ENCODE peak calls at places on chromosomes 7 and 10, in four cellular contexts. K is colonic mucosa, M is transverse colon, O is AG04450. N is an unnamed sample.

GRCh38 chr10:45235823-45236222 is 79.6 kb downstream of the OR13A1 start:
- DNase-seq in K (no peak), M (no peak), O (no peak), N (no peak)

GRCh38 chr10:116292493-116292892 is 19.5 kb upstream of the GFRA1 start:
- DNase-seq in M (no peak), O (no peak), K (no peak), N (no peak)

GRCh38 chr10:114635101-114635500 is 23.0 kb downstream of the ABLIM1 start:
- DNase-seq in K (no peak), M (no peak), O (no peak), N (no peak)

GRCh38 chr10:128934492-128934891 is 532.5 kb upstream of the MGMT start:
- DNase-seq in K (no peak), M (no peak), O (no peak), N (no peak)

GRCh38 chr7:24717247-24717622 is 40.0 kb downstream of the GSDME start:
- DNase-seq in O (no peak), K (no peak), M (no peak), N (no peak)

GRCh38 chr7:67105382-67105781 is 108.7 kb downstream of the TYW1 start:
- DNase-seq in O (no peak), K (no peak), M (no peak), N (no peak)

GRCh38 chr7:97298561-97298960 is 181.1 kb downstream of the SDHAF3 start:
- DNase-seq in M (no peak), K (no peak), O (no peak), N (no peak)

GRCh38 chr7:84123903-84124573 is 70.6 kb downstream of the SEMA3A start:
- DNase-seq in M (no peak), K (no peak), O (no peak), N (no peak)

GRCh38 chr10:27440021-27440420 is 64.1 kb upstream of the RAB18 start:
- DNase-seq in M (no peak), K (no peak), O (no peak), N (no peak)

GRCh38 chr10:62818426-62819011 is 2.4 kb upstream of the EGR2 start:
- DNase-seq in K (peak; percentile 29), O (no peak), M (peak; percentile 26), N (no peak)

GRCh38 chr10:126088144-126088543 is 191.8 kb downstream of the FANK1 start:
- DNase-seq in O (no peak), K (no peak), M (no peak), N (no peak)

GRCh38 chr7:44177570-44178131 is 11.6 kb downstream of the GCK start:
- DNase-seq in O (no peak), K (no peak), M (no peak), N (peak; percentile 33)

GRCh38 chr7:41280491-41280890 is 422.4 kb downstream of the INHBA start:
- DNase-seq in O (no peak), K (no peak), M (no peak), N (no peak)

GRCh38 chr7:12732428-12732827 is 45.0 kb downstream of the ARL4A start:
- DNase-seq in K (no peak), M (no peak), O (no peak), N (no peak)

GRCh38 chr10:71783917-71784678 is 10.8 kb upstream of the VSIR start:
- DNase-seq in O (no peak), K (no peak), M (no peak), N (no peak)

GRCh38 chr10:112548535-112549276 is 101.7 kb downstream of the VTI1A start:
- DNase-seq in K (no peak), M (no peak), O (no peak), N (no peak)

GRCh38 chr7:100603697-100604077 is 1.5 kb downstream of the PCOLCE start:
- DNase-seq in K (peak; percentile 27), O (no peak), M (no peak), N (no peak)

GRCh38 chr7:130420943-130421578 is 19.8 kb downstream of the CEP41 start:
- DNase-seq in K (no peak), M (no peak), O (no peak), N (no peak)

GRCh38 chr7:1692500-1693418 is 22.7 kb downstream of the ELFN1 start:
- DNase-seq in O (no peak), M (no peak), K (no peak), N (no peak)

DNA sequence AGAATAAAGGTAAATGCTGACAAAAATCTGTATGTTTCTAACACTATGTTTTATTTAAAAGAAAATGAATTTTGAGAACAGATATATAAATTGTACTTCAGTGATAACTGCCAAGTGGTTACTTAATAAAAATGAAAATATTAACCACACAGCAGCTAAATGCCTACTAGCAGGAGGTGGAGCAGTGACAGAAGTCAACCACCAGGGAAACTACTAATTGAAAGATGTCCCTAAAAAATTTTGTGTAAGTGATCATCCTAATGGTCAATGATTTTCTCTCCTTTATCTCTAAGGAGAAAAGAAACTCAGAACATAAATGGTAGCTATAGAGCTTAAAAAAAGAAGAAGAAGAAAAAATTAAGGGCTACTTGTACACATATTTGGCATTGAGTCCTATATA is 22.9 kb downstream of the WNT16 start:
- DNase-seq in O (no peak), M (no peak), K (no peak), N (no peak)
- TF ChIP-seq CTCF in O (no peak), M (no peak), K (no peak), N (no peak)

DNA sequence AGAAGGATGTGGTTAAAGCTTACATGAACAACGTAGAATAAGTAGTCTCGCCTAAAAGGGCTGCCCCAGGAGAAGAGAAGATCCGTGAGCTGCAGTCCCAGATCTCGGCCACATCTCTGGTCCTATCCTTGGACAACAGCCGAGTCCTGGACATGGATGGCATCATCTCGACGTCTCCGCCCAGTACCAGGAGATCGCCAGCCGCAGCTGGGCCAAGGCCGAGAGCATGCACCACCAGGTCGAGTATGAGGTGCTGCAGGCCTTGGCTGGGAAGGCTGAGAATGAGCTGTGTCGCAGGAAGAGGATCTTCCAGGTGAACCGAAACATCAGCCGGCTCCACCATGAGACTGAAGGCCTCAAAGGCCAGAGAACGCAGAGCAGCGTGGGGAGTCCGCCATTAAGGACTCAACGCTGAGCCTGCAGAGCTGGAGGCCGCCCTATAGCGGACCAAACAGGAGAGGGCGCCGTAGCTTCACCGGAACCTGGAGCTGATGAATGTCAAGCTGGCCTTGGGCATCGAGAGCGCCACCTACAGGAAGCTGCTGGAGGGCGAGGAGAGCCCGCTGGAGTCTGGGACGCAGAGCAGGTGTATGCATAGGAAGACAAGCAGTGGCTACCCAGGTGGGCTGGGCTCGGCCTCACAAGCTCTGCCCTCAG is 22.2 kb downstream of the LIPK start:
- DNase-seq in O (no peak), K (peak; percentile 27), M (peak; percentile 11), N (no peak)
- TF ChIP-seq CTCF in O (peak; percentile 2), K (no peak), M (no peak), N (peak; percentile 3)

GRCh38 chr10:118835682-118836326 is 81.0 kb upstream of the CACUL1 start:
- DNase-seq in K (peak; percentile 57), O (no peak), M (peak; percentile 67), N (peak; percentile 5)
- TF ChIP-seq CTCF in K (no peak), O (no peak), M (no peak), N (no peak)

GRCh38 chr10:73094986-73095478 is 1.6 kb downstream of the P4HA1 start:
- DNase-seq in O (no peak), M (no peak), K (no peak), N (no peak)

GRCh38 chr10:73095479-73096021 is 1.1 kb downstream of the P4HA1 start:
- DNase-seq in O (peak; percentile 61), K (peak; percentile 79), M (peak; percentile 58), N (peak; percentile 64)

GRCh38 chr10:73097305-73097670 is 622 bp upstream of the P4HA1 start:
- DNase-seq in M (no peak), O (no peak), K (no peak), N (no peak)

GRCh38 chr10:73096041-73096451 is 620 bp downstream of the P4HA1 start:
- DNase-seq in M (peak; percentile 74), O (no peak), K (peak; percentile 67), N (no peak)

GRCh38 chr10:73096452-73097304 is at the start of gene P4HA1:
- DNase-seq in M (peak; percentile 99), K (peak; percentile 98), O (peak; percentile 95), N (peak; percentile 84)
- TF ChIP-seq CTCF in M (peak; percentile 61), K (peak; percentile 42), O (peak; percentile 56), N (peak; percentile 65)

N was measured in astrocyte of the cerebellum.